ENCODE peak calls at places on chromosomes 5 and 9, in six cellular contexts. X, W, N, L, K and T are unnamed samples.

GRCh38 chr5:115888027-115888426 is 46.3 kb downstream of the AP3S1 start:
- DNase-seq in X (no peak), W (peak), N (no peak), L (no peak), K (no peak), T (no peak)

GRCh38 chr5:17282283-17283120 is 65.1 kb downstream of the BASP1 start:
- DNase-seq in X (no peak), W (no peak), N (no peak), L (no peak), K (peak), T (no peak)

GRCh38 chr5:10652151-10652550 is 88.3 kb downstream of the ANKRD33B start:
- DNase-seq in X (peak), W (no peak), N (no peak), L (peak), K (no peak), T (no peak)

GRCh38 chr5:136808756-136809155 is 443.4 kb upstream of the TRPC7 start:
- DNase-seq in X (no peak), W (no peak), N (no peak), L (no peak), K (no peak), T (no peak)

GRCh38 chr9:19701274-19701673 is 87.6 kb downstream of the SLC24A2 start:
- DNase-seq in X (no peak), W (no peak), N (no peak), L (no peak), K (no peak), T (no peak)

GRCh38 chr5:142674438-142675210 is 11.3 kb downstream of the FGF1 start:
- DNase-seq in X (no peak), W (no peak), N (no peak), L (no peak), K (no peak), T (no peak)

GRCh38 chr5:145925803-145926202 is 10.6 kb upstream of the SH3RF2 start:
- DNase-seq in X (no peak), W (no peak), N (no peak), L (no peak), K (no peak), T (no peak)

GRCh38 chr9:126219166-126219565 is 107.5 kb upstream of the MVB12B start:
- DNase-seq in X (peak), W (no peak), N (no peak), L (no peak), K (no peak), T (no peak)

GRCh38 chr9:86940774-86941173 is 6.5 kb downstream of the GAS1 start:
- DNase-seq in X (no peak), W (no peak), N (no peak), L (no peak), K (no peak), T (no peak)

GRCh38 chr5:155091063-155091648 is 77.6 kb downstream of the KIF4B start:
- DNase-seq in X (no peak), W (no peak), N (no peak), L (no peak), K (no peak), T (no peak)

GRCh38 chr5:154273028-154273617 is 82.6 kb downstream of the GALNT10 start:
- DNase-seq in X (no peak), W (no peak), N (no peak), L (peak), K (no peak), T (no peak)

GRCh38 chr5:63131618-63132285 is 553.1 kb downstream of the LRRC70 start:
- DNase-seq in X (no peak), W (no peak), N (no peak), L (no peak), K (no peak), T (no peak)

GRCh38 chr5:172855597-172856292 is 21.7 kb downstream of the ERGIC1 start:
- DNase-seq in X (no peak), W (no peak), N (no peak), L (no peak), K (no peak), T (no peak)

GRCh38 chr9:129888085-129888808 is 53.0 kb downstream of the USP20 start:
- DNase-seq in X (no peak), W (no peak), N (no peak), L (peak), K (peak), T (no peak)

GRCh38 chr9:129888809-129889460 is 53.7 kb downstream of the USP20 start:
- DNase-seq in X (no peak), W (no peak), N (no peak), L (no peak), K (no peak), T (no peak)

GRCh38 chr9:129891519-129891918 is 56.3 kb downstream of the USP20 start:
- DNase-seq in X (no peak), W (no peak), N (no peak), L (no peak), K (no peak), T (no peak)

GRCh38 chr9:129889936-129890717 is 54.9 kb downstream of the USP20 start:
- DNase-seq in X (no peak), W (no peak), N (peak), L (no peak), K (peak), T (peak)

DNA sequence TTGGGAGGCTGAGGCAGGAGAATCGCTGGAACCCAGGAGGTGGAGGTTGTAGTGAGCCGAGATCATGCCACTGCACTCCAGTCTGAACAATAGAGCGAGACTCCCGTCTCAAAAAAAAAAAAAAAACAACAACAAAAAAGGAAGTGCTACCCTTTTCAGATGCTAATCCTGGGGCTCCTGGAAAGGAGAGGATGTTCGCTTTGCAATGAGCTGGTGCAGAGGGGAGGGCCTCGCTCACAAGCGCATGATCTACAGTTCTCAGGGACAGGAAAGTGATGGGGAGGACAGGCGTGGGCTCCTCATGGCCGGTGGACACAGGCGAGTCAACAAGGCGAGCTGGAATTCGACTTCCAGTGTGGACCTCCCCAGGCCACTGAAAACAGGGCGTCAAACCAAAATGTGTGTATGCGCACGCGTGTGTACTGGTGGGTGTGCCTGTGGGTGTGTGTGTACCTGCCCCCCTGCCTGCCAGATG is 54.2 kb downstream of the USP20 start:
- DNase-seq in X (no peak), W (no peak), N (no peak), L (no peak), K (no peak), T (peak)
- TF ChIP-seq ZNF274 in X (no peak), W (no peak), N (no peak), L (no peak), K (no peak), T (no peak)

DNA sequence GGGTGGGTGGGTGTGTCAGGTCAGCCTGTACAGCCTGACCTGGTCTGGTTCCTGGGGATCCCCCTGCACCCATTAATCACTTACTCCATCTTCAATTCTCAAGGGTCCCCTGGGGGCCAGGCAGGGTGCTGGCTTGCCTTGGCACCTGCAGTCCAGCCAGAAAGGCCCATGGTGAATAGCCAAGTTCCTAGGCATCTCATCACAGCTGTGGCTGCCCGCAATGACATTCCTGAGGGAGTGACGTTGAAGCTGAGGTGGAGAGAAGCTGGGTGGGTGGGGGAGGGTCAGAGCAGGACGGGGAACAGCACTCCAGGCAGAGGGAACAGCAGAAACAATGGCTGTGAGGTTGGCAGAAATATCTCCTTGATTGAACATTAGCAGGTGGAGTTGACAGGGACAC is 10.6 kb downstream of the HMCN2 start:
- DNase-seq in X (no peak), W (no peak), N (no peak), L (no peak), K (no peak), T (no peak)
- TF ChIP-seq ZNF274 in X (no peak), W (no peak), N (no peak), L (no peak), K (no peak), T (no peak)

GRCh38 chr5:147286296-147286695 is 51.5 kb downstream of the STK32A start:
- DNase-seq in X (no peak), W (no peak), N (no peak), L (no peak), K (no peak), T (no peak)

GRCh38 chr5:147287181-147287580 is 52.4 kb downstream of the STK32A start:
- DNase-seq in X (no peak), W (no peak), N (no peak), L (no peak), K (no peak), T (no peak)

GRCh38 chr5:147290261-147290660 is 55.4 kb downstream of the STK32A start:
- DNase-seq in X (no peak), W (no peak), N (no peak), L (no peak), K (no peak), T (no peak)
- TF ChIP-seq ZNF274 in X (no peak), W (no peak), N (no peak), L (no peak), K (no peak), T (no peak)

DNA sequence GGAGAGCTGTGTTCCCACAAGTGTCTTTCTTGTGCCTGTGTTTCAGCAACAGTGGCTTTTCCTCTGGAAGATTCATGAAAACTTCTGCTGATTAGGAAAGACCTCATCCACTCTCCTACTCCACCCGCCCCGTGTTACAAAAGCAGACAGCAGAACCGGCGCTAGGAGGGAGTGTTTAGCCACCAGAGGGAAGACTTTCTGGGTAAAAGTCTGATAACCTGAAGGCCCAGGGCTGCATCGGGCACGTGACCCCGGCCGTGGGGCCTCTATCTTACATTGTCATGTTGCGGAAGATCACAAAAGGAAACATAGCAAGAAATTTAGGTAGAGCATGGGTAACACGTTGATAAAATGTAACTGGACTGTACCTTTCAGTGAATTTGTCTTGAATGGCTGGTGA is 32.0 kb upstream of the DMRT2 start:
- DNase-seq in X (peak), W (peak), N (no peak), L (peak), K (no peak), T (peak)
- TF ChIP-seq ZNF274 in X (no peak), W (no peak), N (no peak), L (no peak), K (no peak), T (no peak)

GRCh38 chr9:34485822-34486221 is 27.2 kb downstream of the DNAI1 start:
- DNase-seq in X (no peak), W (no peak), N (no peak), L (no peak), K (no peak), T (no peak)
- TF ChIP-seq ZNF274 in X (no peak), W (no peak), N (no peak), L (no peak), K (no peak), T (no peak)

GRCh38 chr9:92558612-92559374 is 23.0 kb upstream of the ECM2 start:
- DNase-seq in X (no peak), W (no peak), N (no peak), L (no peak), K (no peak), T (peak)

GRCh38 chr9:92561374-92562329 is 25.9 kb upstream of the ECM2 start:
- DNase-seq in X (no peak), W (no peak), N (no peak), L (no peak), K (no peak), T (no peak)

GRCh38 chr9:92564982-92565381 is 29.2 kb upstream of the ECM2 start:
- DNase-seq in X (no peak), W (no peak), N (no peak), L (no peak), K (no peak), T (no peak)

GRCh38 chr9:92563701-92564100 is 27.9 kb upstream of the ECM2 start:
- DNase-seq in X (no peak), W (no peak), N (no peak), L (no peak), K (no peak), T (no peak)

GRCh38 chr9:92564479-92564878 is 28.7 kb upstream of the ECM2 start:
- DNase-seq in X (no peak), W (no peak), N (no peak), L (no peak), K (no peak), T (no peak)
- TF ChIP-seq ZNF274 in X (no peak), W (no peak), N (no peak), L (no peak), K (no peak), T (no peak)

GRCh38 chr9:660227-660626 is 181.3 kb upstream of the DMRT1 start:
- DNase-seq in X (no peak), W (no peak), N (no peak), L (no peak), K (no peak), T (no peak)

GRCh38 chr9:659286-659685 is 182.2 kb upstream of the DMRT1 start:
- DNase-seq in X (no peak), W (no peak), N (no peak), L (no peak), K (no peak), T (no peak)

GRCh38 chr9:655875-656274 is 185.6 kb upstream of the DMRT1 start:
- DNase-seq in X (no peak), W (no peak), N (no peak), L (no peak), K (no peak), T (no peak)

GRCh38 chr9:653856-654387 is 187.6 kb upstream of the DMRT1 start:
- DNase-seq in X (no peak), W (no peak), N (no peak), L (no peak), K (no peak), T (no peak)

GRCh38 chr9:656918-657583 is 184.4 kb upstream of the DMRT1 start:
- DNase-seq in X (no peak), W (no peak), N (no peak), L (no peak), K (no peak), T (no peak)
- TF ChIP-seq ZNF274 in X (no peak), W (no peak), N (no peak), L (no peak), K (no peak), T (no peak)

GRCh38 chr9:99057665-99058625 is 47.0 kb upstream of the TGFBR1 start:
- DNase-seq in X (no peak), W (no peak), N (no peak), L (peak), K (peak), T (no peak)
- TF ChIP-seq ZNF274 in X (no peak), W (no peak), N (no peak), L (no peak), K (no peak), T (no peak)

GRCh38 chr5:104186100-104186499 is 623.5 kb upstream of the NUDT12 start:
- DNase-seq in X (no peak), W (peak), N (no peak), L (peak), K (no peak), T (no peak)

GRCh38 chr5:104187656-104188055 is 625.1 kb upstream of the NUDT12 start:
- DNase-seq in X (no peak), W (no peak), N (no peak), L (no peak), K (no peak), T (no peak)

GRCh38 chr5:104189031-104189430 is 626.4 kb upstream of the NUDT12 start:
- DNase-seq in X (no peak), W (no peak), N (no peak), L (no peak), K (no peak), T (no peak)

GRCh38 chr5:104186510-104186909 is 623.9 kb upstream of the NUDT12 start:
- DNase-seq in X (no peak), W (no peak), N (no peak), L (no peak), K (no peak), T (no peak)

DNA sequence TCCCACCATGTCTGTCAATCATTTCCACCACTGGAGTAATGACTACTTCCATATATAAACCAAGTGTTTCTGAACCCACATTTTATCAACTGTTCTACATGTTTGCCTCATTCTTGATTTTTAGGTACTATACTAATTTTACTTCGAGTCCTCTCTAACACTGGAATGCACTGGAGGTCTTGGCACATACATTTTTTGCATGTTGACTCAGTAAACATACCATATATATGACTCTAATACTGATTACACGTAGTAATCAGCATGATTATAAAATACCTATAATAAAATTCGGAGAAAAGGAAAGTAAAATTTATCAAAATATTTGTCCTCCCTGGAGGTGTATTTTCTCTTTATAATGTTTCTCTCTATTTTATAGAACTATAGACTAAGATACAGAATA is 621.7 kb upstream of the NUDT12 start:
- DNase-seq in X (no peak), W (no peak), N (no peak), L (no peak), K (no peak), T (no peak)
- TF ChIP-seq ZNF274 in X (no peak), W (no peak), N (no peak), L (no peak), K (no peak), T (no peak)

DNA sequence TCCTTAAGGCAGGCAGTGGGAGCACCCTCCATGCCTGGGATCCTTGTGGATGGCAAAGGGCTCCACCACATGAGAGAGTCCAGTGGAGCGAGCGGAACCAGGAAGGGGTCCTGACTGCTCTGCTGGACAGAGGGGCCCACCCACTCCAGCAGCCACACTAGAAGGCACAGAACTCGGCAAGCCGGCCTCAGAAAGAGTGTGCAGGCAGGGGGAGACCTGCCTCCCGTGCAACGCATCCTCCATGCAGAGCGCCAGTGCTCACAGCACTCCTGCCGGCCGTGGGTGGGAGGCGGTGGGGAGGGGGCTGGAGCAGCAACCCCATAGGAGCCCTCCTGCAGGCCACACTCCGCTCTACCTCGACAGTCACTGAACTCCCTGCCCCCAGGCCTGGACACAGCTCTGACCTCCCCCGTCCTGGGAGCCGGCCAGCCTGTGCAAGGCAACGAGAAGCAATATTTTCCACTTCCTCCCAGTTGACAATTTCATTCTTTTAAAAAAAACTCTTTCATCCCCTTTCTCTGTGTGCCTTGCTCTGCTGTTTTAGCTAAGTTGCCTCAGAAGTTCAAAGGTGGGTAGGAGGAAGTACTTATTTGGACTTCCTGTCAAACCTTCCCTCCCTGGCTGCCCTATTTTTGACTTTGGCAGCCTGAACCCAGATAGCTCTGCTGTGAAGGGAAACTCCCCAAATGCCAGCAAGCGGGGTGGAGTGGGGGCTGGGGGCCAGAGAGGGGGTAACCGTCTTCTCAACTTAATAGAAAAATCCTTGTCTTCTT is 5.3 kb upstream of the LCP2 start:
- DNase-seq in X (no peak), W (no peak), N (no peak), L (peak), K (peak), T (no peak)
- TF ChIP-seq ZNF274 in X (no peak), W (no peak), N (no peak), L (no peak), K (no peak), T (no peak)